ENCODE peak calls at places on chromosomes 2 and 18, in seven cellular contexts. One of them, this sample, is unnamed. For H3K9me3, the result is how much of the 10 kb centered on the place peaks cover.

GRCh38 chr2:147646999-147647588 is 197.7 kb upstream of the ACVR2A start:
- DNase-seq in H1: peak
- DNase-seq in GM12878: no peak
- DNase-seq in HCT116: no peak
- DNase-seq in SK-N-SH: no peak
- DNase-seq in HepG2: no peak
- DNase-seq in K562: no peak
- DNase-seq in this sample: no peak

GRCh38 chr2:11559786-11560155 is 25.9 kb downstream of the GREB1 start:
- DNase-seq in H1: no peak
- DNase-seq in HepG2: no peak
- DNase-seq in GM12878: no peak
- DNase-seq in HCT116: no peak
- DNase-seq in K562: no peak
- DNase-seq in SK-N-SH: no peak
- DNase-seq in this sample: no peak

GRCh38 chr2:70043252-70043875 is 43.9 kb upstream of the PCBP1 start:
- DNase-seq in HepG2: no peak
- DNase-seq in GM12878: no peak
- DNase-seq in K562: no peak
- DNase-seq in HCT116: no peak
- DNase-seq in SK-N-SH: no peak
- DNase-seq in H1: no peak
- DNase-seq in this sample: no peak

GRCh38 chr18:12403601-12404506 is 3.9 kb upstream of the PRELID3A start:
- DNase-seq in K562: peak
- DNase-seq in GM12878: no peak
- DNase-seq in HepG2: no peak
- DNase-seq in H1: no peak
- DNase-seq in SK-N-SH: no peak
- DNase-seq in HCT116: peak
- DNase-seq in this sample: no peak

GRCh38 chr2:172102159-172102857 is 392 bp downstream of the DLX2 start:
- DNase-seq in HepG2: no peak
- DNase-seq in K562: peak
- DNase-seq in SK-N-SH: no peak
- DNase-seq in H1: no peak
- DNase-seq in HCT116: no peak
- DNase-seq in GM12878: no peak
- DNase-seq in this sample: no peak

GRCh38 chr2:158782616-158783015 is 12.5 kb upstream of the DAPL1 start:
- DNase-seq in HepG2: no peak
- DNase-seq in SK-N-SH: no peak
- DNase-seq in K562: no peak
- DNase-seq in HCT116: no peak
- DNase-seq in H1: no peak
- DNase-seq in GM12878: no peak
- DNase-seq in this sample: no peak

GRCh38 chr2:161243873-161244272 is 64.4 kb upstream of the PSMD14 start:
- DNase-seq in HCT116: no peak
- DNase-seq in H1: no peak
- DNase-seq in K562: no peak
- DNase-seq in GM12878: no peak
- DNase-seq in HepG2: no peak
- DNase-seq in SK-N-SH: no peak
- DNase-seq in this sample: no peak

GRCh38 chr2:77391119-77391518 is 131.1 kb downstream of the LRRTM4 start:
- DNase-seq in H1: no peak
- DNase-seq in GM12878: no peak
- DNase-seq in HepG2: no peak
- DNase-seq in K562: no peak
- DNase-seq in SK-N-SH: no peak
- DNase-seq in HCT116: no peak
- DNase-seq in this sample: no peak

GRCh38 chr2:81213598-81213997 is 909.0 kb upstream of the LRRTM1 start:
- DNase-seq in H1: no peak
- DNase-seq in HCT116: no peak
- DNase-seq in HepG2: no peak
- DNase-seq in GM12878: no peak
- DNase-seq in K562: no peak
- DNase-seq in SK-N-SH: no peak
- DNase-seq in this sample: no peak

GRCh38 chr18:65755616-65756015 is 4.8 kb downstream of the CDH7 start:
- DNase-seq in GM12878: no peak
- DNase-seq in HCT116: no peak
- DNase-seq in H1: no peak
- DNase-seq in HepG2: no peak
- DNase-seq in K562: no peak
- DNase-seq in SK-N-SH: no peak
- DNase-seq in this sample: no peak

GRCh38 chr18:13613591-13614317 is 112.6 kb downstream of the FAM210A start:
- DNase-seq in HepG2: no peak
- DNase-seq in SK-N-SH: no peak
- DNase-seq in K562: no peak
- DNase-seq in GM12878: no peak
- DNase-seq in H1: no peak
- DNase-seq in HCT116: no peak
- DNase-seq in this sample: no peak

GRCh38 chr18:21740474-21740723 is 193 bp upstream of the MIB1 start:
- DNase-seq in SK-N-SH: no peak
- DNase-seq in HepG2: peak
- DNase-seq in HCT116: no peak
- DNase-seq in H1: peak
- DNase-seq in GM12878: no peak
- DNase-seq in K562: peak
- DNase-seq in this sample: no peak

GRCh38 chr2:36407403-36407802 is 51.8 kb downstream of the CRIM1 start:
- DNase-seq in SK-N-SH: no peak
- DNase-seq in H1: no peak
- DNase-seq in K562: no peak
- DNase-seq in GM12878: no peak
- DNase-seq in HCT116: no peak
- DNase-seq in HepG2: no peak
- DNase-seq in this sample: no peak

GRCh38 chr2:99804969-99805368 is 315.2 kb upstream of the REV1 start:
- DNase-seq in SK-N-SH: no peak
- DNase-seq in H1: no peak
- DNase-seq in HCT116: no peak
- DNase-seq in HepG2: no peak
- DNase-seq in K562: no peak
- DNase-seq in GM12878: no peak
- DNase-seq in this sample: no peak

GRCh38 chr2:48829036-48829435 is 73.5 kb upstream of the LHCGR start:
- DNase-seq in H1: no peak
- DNase-seq in GM12878: no peak
- DNase-seq in K562: no peak
- DNase-seq in SK-N-SH: no peak
- DNase-seq in HepG2: no peak
- DNase-seq in HCT116: no peak
- DNase-seq in this sample: no peak

GRCh38 chr2:38380397-38381130 is 3.5 kb upstream of the ATL2 start:
- DNase-seq in GM12878: no peak
- DNase-seq in SK-N-SH: no peak
- DNase-seq in HepG2: peak
- DNase-seq in HCT116: no peak
- DNase-seq in K562: no peak
- DNase-seq in H1: no peak
- DNase-seq in this sample: no peak

GRCh38 chr2:197675246-197675645 is at the start of gene RFTN2:
- DNase-seq in K562: no peak
- DNase-seq in GM12878: no peak
- DNase-seq in SK-N-SH: no peak
- DNase-seq in H1: no peak
- DNase-seq in HCT116: no peak
- DNase-seq in HepG2: no peak
- DNase-seq in this sample: no peak

GRCh38 chr18:3584897-3585460 is 135.0 kb downstream of the TGIF1 start:
- DNase-seq in H1: no peak
- DNase-seq in K562: peak
- DNase-seq in HepG2: no peak
- DNase-seq in GM12878: no peak
- DNase-seq in HCT116: no peak
- DNase-seq in SK-N-SH: no peak
- DNase-seq in this sample: peak

GRCh38 chr18:59814872-59815271 is 84.9 kb upstream of the PMAIP1 start:
- DNase-seq in GM12878: no peak
- DNase-seq in H1: no peak
- DNase-seq in HCT116: no peak
- DNase-seq in HepG2: no peak
- DNase-seq in K562: no peak
- DNase-seq in SK-N-SH: no peak
- DNase-seq in this sample: no peak

GRCh38 chr2:42840760-42841159 is 48.4 kb upstream of the HAAO start:
- DNase-seq in K562: no peak
- DNase-seq in SK-N-SH: no peak
- DNase-seq in H1: no peak
- DNase-seq in GM12878: no peak
- DNase-seq in HCT116: no peak
- DNase-seq in HepG2: no peak
- DNase-seq in this sample: no peak

GRCh38 chr2:29487967-29488550 is 372.8 kb downstream of the CLIP4 start:
- DNase-seq in SK-N-SH: no peak
- DNase-seq in HepG2: no peak
- DNase-seq in HCT116: no peak
- DNase-seq in K562: no peak
- DNase-seq in GM12878: no peak
- DNase-seq in H1: no peak
- DNase-seq in this sample: no peak
- H3K9me3 ChIP-seq in SK-N-SH: under half
- H3K9me3 ChIP-seq in HepG2: under half
- H3K9me3 ChIP-seq in HCT116: under half
- H3K9me3 ChIP-seq in K562: under half
- H3K9me3 ChIP-seq in GM12878: under half
- H3K9me3 ChIP-seq in H1: under half
- H3K9me3 ChIP-seq in this sample: under half

DNA sequence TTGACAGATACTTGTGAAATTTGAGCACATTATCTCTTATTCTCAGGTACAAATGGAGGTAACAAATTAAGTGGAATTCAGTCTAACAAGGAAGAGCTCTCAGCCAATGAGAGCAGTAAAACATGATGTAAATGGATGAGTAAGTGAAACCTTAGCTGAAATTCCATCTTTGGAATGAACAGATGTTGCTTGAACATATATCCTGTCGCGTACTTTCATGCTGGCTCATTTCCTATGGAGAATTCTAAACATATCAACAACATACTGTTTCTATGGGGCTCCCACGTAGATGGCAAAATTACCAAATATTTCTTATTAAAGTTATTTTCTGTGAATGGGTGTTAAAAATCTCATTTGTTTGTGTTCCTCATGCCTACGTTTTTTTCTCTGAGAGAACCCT is 256.3 kb upstream of the LINC00305 start:
- DNase-seq in HepG2: no peak
- DNase-seq in GM12878: no peak
- DNase-seq in HCT116: no peak
- DNase-seq in K562: no peak
- DNase-seq in SK-N-SH: no peak
- DNase-seq in H1: no peak
- DNase-seq in this sample: no peak
- TF ChIP-seq YY1 in HepG2: no peak
- TF ChIP-seq YY1 in GM12878: no peak
- TF ChIP-seq YY1 in HCT116: no peak
- TF ChIP-seq YY1 in K562: no peak
- TF ChIP-seq YY1 in SK-N-SH: no peak
- TF ChIP-seq YY1 in H1: no peak
- TF ChIP-seq YY1 in this sample: no peak

DNA sequence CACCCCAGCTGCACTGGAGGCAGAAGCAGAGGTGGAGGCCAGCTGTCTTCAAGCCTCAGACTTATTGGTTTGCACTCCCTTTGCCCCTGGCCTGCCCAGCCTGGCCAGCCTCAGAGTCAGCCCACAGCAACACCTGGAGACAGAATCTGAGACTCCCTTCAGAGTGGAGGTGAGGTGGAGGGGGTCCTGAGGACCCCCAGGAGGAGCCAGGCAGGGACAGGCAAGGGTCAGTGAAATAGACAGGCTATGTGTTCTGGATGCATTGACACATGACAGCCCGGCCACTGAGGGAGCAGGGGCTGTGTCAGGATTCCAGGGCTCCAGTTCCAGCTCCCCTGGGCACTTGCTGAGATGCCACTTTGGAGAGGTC is 309.7 kb downstream of the MYCN start:
- DNase-seq in K562: no peak
- DNase-seq in GM12878: no peak
- DNase-seq in HCT116: no peak
- DNase-seq in HepG2: no peak
- DNase-seq in SK-N-SH: no peak
- DNase-seq in H1: no peak
- DNase-seq in this sample: no peak
- H3K9me3 ChIP-seq in K562: under half
- H3K9me3 ChIP-seq in GM12878: under half
- H3K9me3 ChIP-seq in HCT116: under half
- H3K9me3 ChIP-seq in HepG2: under half
- H3K9me3 ChIP-seq in SK-N-SH: under half
- H3K9me3 ChIP-seq in H1: under half
- H3K9me3 ChIP-seq in this sample: under half

GRCh38 chr2:19367346-19367745 is 8.9 kb upstream of the OSR1 start:
- DNase-seq in SK-N-SH: no peak
- DNase-seq in H1: no peak
- DNase-seq in HepG2: no peak
- DNase-seq in HCT116: no peak
- DNase-seq in K562: no peak
- DNase-seq in GM12878: no peak
- DNase-seq in this sample: no peak

GRCh38 chr2:19373352-19373751 is 14.9 kb upstream of the OSR1 start:
- DNase-seq in HCT116: no peak
- DNase-seq in SK-N-SH: no peak
- DNase-seq in GM12878: no peak
- DNase-seq in K562: no peak
- DNase-seq in HepG2: no peak
- DNase-seq in H1: no peak
- DNase-seq in this sample: no peak

GRCh38 chr2:19368760-19369159 is 10.3 kb upstream of the OSR1 start:
- DNase-seq in HepG2: no peak
- DNase-seq in GM12878: no peak
- DNase-seq in HCT116: no peak
- DNase-seq in K562: no peak
- DNase-seq in SK-N-SH: no peak
- DNase-seq in H1: no peak
- DNase-seq in this sample: no peak

GRCh38 chr2:19371996-19372582 is 13.7 kb upstream of the OSR1 start:
- DNase-seq in HepG2: no peak
- DNase-seq in H1: no peak
- DNase-seq in K562: no peak
- DNase-seq in HCT116: no peak
- DNase-seq in GM12878: no peak
- DNase-seq in SK-N-SH: no peak
- DNase-seq in this sample: no peak

DNA sequence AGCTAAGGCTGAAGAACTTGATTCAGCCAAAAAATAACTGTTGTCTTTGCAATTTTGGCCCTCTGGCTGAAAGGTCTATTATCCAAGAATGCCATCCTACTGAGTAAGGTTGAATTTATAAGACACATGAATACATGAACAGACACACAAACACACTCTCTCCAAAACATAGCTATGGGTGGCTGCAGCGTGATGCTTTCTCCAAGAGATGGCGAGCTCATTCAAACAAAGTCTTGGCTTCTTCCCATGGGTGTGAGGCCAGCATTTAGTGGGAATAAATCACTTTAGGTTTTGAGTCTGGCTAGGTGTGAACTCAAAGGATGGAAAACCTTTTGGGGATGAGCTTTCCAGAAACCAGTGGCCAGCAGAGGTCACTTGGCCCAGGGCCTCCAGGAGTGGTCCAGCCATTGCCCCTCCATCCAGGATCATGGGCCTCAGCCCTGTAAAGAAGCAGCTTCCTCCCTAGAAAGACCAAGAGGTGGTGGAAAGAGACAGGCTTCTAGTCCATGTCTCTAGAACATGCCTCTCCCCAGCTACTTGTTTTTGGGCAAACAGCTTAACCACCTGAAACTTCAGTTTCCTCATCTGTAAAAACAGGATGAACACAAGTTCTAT is 11.0 kb upstream of the OSR1 start:
- DNase-seq in GM12878: no peak
- DNase-seq in SK-N-SH: no peak
- DNase-seq in H1: no peak
- DNase-seq in HepG2: peak
- DNase-seq in K562: no peak
- DNase-seq in HCT116: peak
- DNase-seq in this sample: no peak
- TF ChIP-seq YY1 in GM12878: no peak
- TF ChIP-seq YY1 in SK-N-SH: no peak
- TF ChIP-seq YY1 in H1: no peak
- TF ChIP-seq YY1 in HepG2: no peak
- TF ChIP-seq YY1 in K562: no peak
- TF ChIP-seq YY1 in HCT116: no peak
- TF ChIP-seq YY1 in this sample: no peak